ENCODE peak calls at places on chromosome 10, in six cellular contexts. One of them, this sample, is unnamed.

GRCh38 chr10:31867646-31868045 is 61.0 kb downstream of the ARHGAP12 start:
- DNase-seq in adrenal gland: no peak
- DNase-seq in sigmoid colon: no peak
- DNase-seq in AG04450: no peak
- DNase-seq in HCT116: no peak
- DNase-seq in stomach: no peak
- DNase-seq in this sample: no peak

GRCh38 chr10:78412605-78413004 is 378.9 kb downstream of the RPS24 start:
- DNase-seq in adrenal gland: peak
- DNase-seq in sigmoid colon: peak
- DNase-seq in AG04450: no peak
- DNase-seq in HCT116: no peak
- DNase-seq in stomach: peak
- DNase-seq in this sample: no peak

GRCh38 chr10:82358486-82359097 is 483.6 kb downstream of the NRG3 start:
- DNase-seq in adrenal gland: no peak
- DNase-seq in sigmoid colon: no peak
- DNase-seq in AG04450: no peak
- DNase-seq in HCT116: no peak
- DNase-seq in stomach: no peak
- DNase-seq in this sample: no peak

GRCh38 chr10:80996615-80997193 is 459.0 kb downstream of the SH2D4B start:
- DNase-seq in adrenal gland: no peak
- DNase-seq in sigmoid colon: no peak
- DNase-seq in AG04450: no peak
- DNase-seq in HCT116: no peak
- DNase-seq in stomach: no peak
- DNase-seq in this sample: no peak

GRCh38 chr10:100828744-100829102 is 83.3 kb downstream of the PAX2 start:
- DNase-seq in adrenal gland: peak
- DNase-seq in sigmoid colon: peak
- DNase-seq in AG04450: no peak
- DNase-seq in HCT116: no peak
- DNase-seq in stomach: no peak
- DNase-seq in this sample: peak

GRCh38 chr10:113492181-113492580 is 60.7 kb upstream of the HABP2 start:
- DNase-seq in adrenal gland: no peak
- DNase-seq in sigmoid colon: no peak
- DNase-seq in AG04450: no peak
- DNase-seq in HCT116: no peak
- DNase-seq in stomach: no peak
- DNase-seq in this sample: no peak

GRCh38 chr10:94107191-94107590 is 113.5 kb downstream of the PLCE1 start:
- DNase-seq in adrenal gland: no peak
- DNase-seq in sigmoid colon: no peak
- DNase-seq in AG04450: no peak
- DNase-seq in HCT116: no peak
- DNase-seq in stomach: no peak
- DNase-seq in this sample: no peak

GRCh38 chr10:67587771-67588170 is 108.2 kb downstream of the CTNNA3 start:
- DNase-seq in adrenal gland: no peak
- DNase-seq in sigmoid colon: no peak
- DNase-seq in AG04450: no peak
- DNase-seq in HCT116: no peak
- DNase-seq in stomach: no peak
- DNase-seq in this sample: no peak

GRCh38 chr10:69303632-69304035 is 25.3 kb downstream of the HK1 start:
- DNase-seq in adrenal gland: peak
- DNase-seq in sigmoid colon: no peak
- DNase-seq in AG04450: no peak
- DNase-seq in HCT116: no peak
- DNase-seq in stomach: no peak
- DNase-seq in this sample: no peak

GRCh38 chr10:35781643-35782035 is 139.5 kb upstream of the FZD8 start:
- DNase-seq in adrenal gland: no peak
- DNase-seq in sigmoid colon: no peak
- DNase-seq in AG04450: no peak
- DNase-seq in HCT116: no peak
- DNase-seq in stomach: no peak
- DNase-seq in this sample: no peak

GRCh38 chr10:82572686-82573226 is 697.8 kb downstream of the NRG3 start:
- DNase-seq in adrenal gland: no peak
- DNase-seq in sigmoid colon: no peak
- DNase-seq in AG04450: no peak
- DNase-seq in HCT116: no peak
- DNase-seq in stomach: no peak
- DNase-seq in this sample: no peak

GRCh38 chr10:128150551-128150950 is 24.3 kb upstream of the MKI67 start:
- DNase-seq in adrenal gland: no peak
- DNase-seq in sigmoid colon: no peak
- DNase-seq in AG04450: no peak
- DNase-seq in HCT116: no peak
- DNase-seq in stomach: no peak
- DNase-seq in this sample: no peak

GRCh38 chr10:42962120-42962901 is 114.6 kb upstream of the RET start:
- DNase-seq in adrenal gland: peak
- DNase-seq in sigmoid colon: peak
- DNase-seq in AG04450: no peak
- DNase-seq in HCT116: no peak
- DNase-seq in stomach: peak
- DNase-seq in this sample: no peak

GRCh38 chr10:60314306-60314940 is 75.3 kb downstream of the ANK3 start:
- DNase-seq in adrenal gland: no peak
- DNase-seq in sigmoid colon: no peak
- DNase-seq in AG04450: no peak
- DNase-seq in HCT116: peak
- DNase-seq in stomach: no peak
- DNase-seq in this sample: no peak

GRCh38 chr10:22600516-22600915 is 113.9 kb downstream of the PIP4K2A start:
- DNase-seq in adrenal gland: no peak
- DNase-seq in sigmoid colon: no peak
- DNase-seq in AG04450: no peak
- DNase-seq in HCT116: no peak
- DNase-seq in stomach: no peak
- DNase-seq in this sample: no peak

GRCh38 chr10:67385566-67385965 is 310.4 kb downstream of the CTNNA3 start:
- DNase-seq in adrenal gland: no peak
- DNase-seq in sigmoid colon: no peak
- DNase-seq in AG04450: no peak
- DNase-seq in HCT116: no peak
- DNase-seq in stomach: no peak
- DNase-seq in this sample: no peak

GRCh38 chr10:72694476-72695369 is 2.8 kb downstream of the MCU start:
- DNase-seq in adrenal gland: no peak
- DNase-seq in sigmoid colon: no peak
- DNase-seq in AG04450: no peak
- DNase-seq in HCT116: no peak
- DNase-seq in stomach: no peak
- DNase-seq in this sample: no peak
- TF ChIP-seq CTCF in adrenal gland: peak
- TF ChIP-seq CTCF in sigmoid colon: peak
- TF ChIP-seq CTCF in AG04450: peak
- TF ChIP-seq CTCF in HCT116: peak
- TF ChIP-seq CTCF in stomach: no peak
- TF ChIP-seq CTCF in this sample: peak

GRCh38 chr10:119348106-119348505 is 140.7 kb downstream of the GRK5 start:
- DNase-seq in adrenal gland: no peak
- DNase-seq in sigmoid colon: no peak
- DNase-seq in AG04450: no peak
- DNase-seq in HCT116: no peak
- DNase-seq in stomach: no peak
- DNase-seq in this sample: no peak

GRCh38 chr10:119347181-119347974 is 140.0 kb downstream of the GRK5 start:
- DNase-seq in adrenal gland: no peak
- DNase-seq in sigmoid colon: no peak
- DNase-seq in AG04450: no peak
- DNase-seq in HCT116: no peak
- DNase-seq in stomach: no peak
- DNase-seq in this sample: no peak

GRCh38 chr10:119349937-119350513 is 142.7 kb downstream of the GRK5 start:
- DNase-seq in adrenal gland: no peak
- DNase-seq in sigmoid colon: no peak
- DNase-seq in AG04450: no peak
- DNase-seq in HCT116: no peak
- DNase-seq in stomach: no peak
- DNase-seq in this sample: no peak

GRCh38 chr10:119349341-119349740 is 142.0 kb downstream of the GRK5 start:
- DNase-seq in adrenal gland: no peak
- DNase-seq in sigmoid colon: no peak
- DNase-seq in AG04450: no peak
- DNase-seq in HCT116: no peak
- DNase-seq in stomach: no peak
- DNase-seq in this sample: no peak

DNA sequence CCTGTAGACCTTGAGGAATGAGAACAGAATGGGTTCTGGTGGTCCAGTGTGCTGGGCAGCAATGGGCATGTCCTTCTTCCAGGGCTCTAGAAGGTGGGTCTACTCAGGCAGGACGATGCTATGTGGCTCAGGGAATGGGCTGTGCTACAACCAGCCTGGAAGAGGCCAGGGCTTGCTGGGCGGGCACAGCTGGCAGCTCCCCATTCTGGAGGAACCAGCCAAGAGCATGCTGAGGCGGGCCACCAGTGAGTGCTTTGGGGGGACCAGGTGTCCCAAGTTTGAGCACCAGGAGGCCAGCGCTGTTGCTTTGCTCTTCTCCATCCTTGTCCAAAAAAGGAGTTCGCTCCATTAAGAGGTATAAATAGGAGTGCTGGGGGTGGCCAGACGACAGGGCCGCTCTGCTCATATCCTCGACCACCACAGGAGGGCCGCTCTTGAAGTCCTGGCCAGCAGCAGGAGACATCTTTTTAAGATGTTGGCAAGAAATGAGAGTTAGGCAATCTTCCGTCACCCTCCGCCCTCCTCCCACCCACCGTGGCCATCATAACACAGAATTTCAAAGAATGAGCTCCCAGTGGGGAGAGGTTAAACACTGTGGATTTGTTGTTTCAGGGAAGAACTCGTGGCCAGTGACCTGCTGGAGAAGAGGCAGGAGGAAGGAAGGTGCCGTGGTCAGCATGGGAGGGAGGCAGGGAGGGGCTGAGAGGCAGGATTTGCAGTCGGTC is 141.3 kb downstream of the GRK5 start:
- DNase-seq in adrenal gland: no peak
- DNase-seq in sigmoid colon: peak
- DNase-seq in AG04450: no peak
- DNase-seq in HCT116: no peak
- DNase-seq in stomach: no peak
- DNase-seq in this sample: no peak
- TF ChIP-seq CTCF in adrenal gland: no peak
- TF ChIP-seq CTCF in sigmoid colon: no peak
- TF ChIP-seq CTCF in AG04450: peak
- TF ChIP-seq CTCF in HCT116: no peak
- TF ChIP-seq CTCF in stomach: no peak
- TF ChIP-seq CTCF in this sample: no peak

GRCh38 chr10:130179640-130180039 is 43.4 kb downstream of the GLRX3 start:
- DNase-seq in adrenal gland: peak
- DNase-seq in sigmoid colon: no peak
- DNase-seq in AG04450: peak
- DNase-seq in HCT116: peak
- DNase-seq in stomach: no peak
- DNase-seq in this sample: no peak
- TF ChIP-seq CTCF in adrenal gland: no peak
- TF ChIP-seq CTCF in sigmoid colon: no peak
- TF ChIP-seq CTCF in AG04450: peak
- TF ChIP-seq CTCF in HCT116: peak
- TF ChIP-seq CTCF in stomach: no peak
- TF ChIP-seq CTCF in this sample: no peak

DNA sequence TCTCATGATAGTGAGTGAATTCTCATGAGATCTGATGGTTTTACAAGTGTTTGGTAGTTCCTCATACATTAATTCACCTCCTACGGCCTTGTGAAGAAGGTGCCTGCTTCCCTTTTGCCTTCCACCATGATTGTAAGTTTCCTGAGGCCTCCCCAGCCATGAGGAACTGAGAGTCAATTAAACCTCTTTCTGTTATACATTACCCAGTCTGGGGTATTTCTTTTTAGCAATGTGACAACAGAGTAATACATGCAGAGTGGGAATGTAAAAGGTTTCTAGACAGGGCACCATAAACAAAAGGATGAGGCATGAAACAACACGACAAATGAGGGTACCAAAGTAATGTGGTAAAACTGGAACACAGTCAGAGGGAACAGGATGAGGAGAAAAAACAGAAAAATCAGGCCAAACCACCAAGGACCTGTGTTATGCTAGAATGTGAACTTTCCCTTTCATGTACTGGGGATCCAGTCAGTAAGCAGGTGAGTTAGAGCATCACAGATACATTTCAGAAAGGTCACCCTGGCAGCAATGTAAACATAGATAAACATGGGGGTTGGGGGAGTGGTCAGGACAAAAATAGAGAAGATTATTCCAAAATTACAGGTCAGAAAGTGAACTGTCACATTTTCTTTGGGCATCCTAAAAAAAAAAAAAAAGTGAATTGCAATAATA is 31.9 kb downstream of the ANKRD26 start:
- DNase-seq in adrenal gland: no peak
- DNase-seq in sigmoid colon: no peak
- DNase-seq in AG04450: no peak
- DNase-seq in HCT116: no peak
- DNase-seq in stomach: no peak
- DNase-seq in this sample: no peak
- TF ChIP-seq CTCF in adrenal gland: no peak
- TF ChIP-seq CTCF in sigmoid colon: no peak
- TF ChIP-seq CTCF in AG04450: no peak
- TF ChIP-seq CTCF in HCT116: no peak
- TF ChIP-seq CTCF in stomach: no peak
- TF ChIP-seq CTCF in this sample: no peak

DNA sequence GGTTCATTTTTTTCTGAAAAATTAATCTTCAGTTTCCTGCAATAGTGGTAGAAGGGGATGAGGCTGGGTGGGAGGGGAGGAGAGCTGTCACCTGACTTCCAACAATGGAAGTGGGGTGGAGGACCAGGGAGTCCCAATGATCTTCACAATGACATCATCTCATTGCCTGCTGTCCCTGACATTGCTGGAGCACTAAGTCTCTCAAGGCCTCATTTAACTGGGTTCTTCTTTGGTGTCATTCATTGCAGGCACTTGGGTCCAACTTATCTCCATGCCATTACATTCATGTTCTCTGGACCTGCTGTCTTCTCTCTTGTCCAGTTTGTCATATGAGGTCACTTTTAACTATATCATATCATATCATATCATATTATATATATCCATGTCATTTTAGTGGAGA is 34.4 kb downstream of the PRTFDC1 start:
- DNase-seq in adrenal gland: no peak
- DNase-seq in sigmoid colon: no peak
- DNase-seq in AG04450: no peak
- DNase-seq in HCT116: no peak
- DNase-seq in stomach: no peak
- DNase-seq in this sample: no peak
- TF ChIP-seq CTCF in adrenal gland: no peak
- TF ChIP-seq CTCF in sigmoid colon: no peak
- TF ChIP-seq CTCF in AG04450: no peak
- TF ChIP-seq CTCF in HCT116: no peak
- TF ChIP-seq CTCF in stomach: no peak
- TF ChIP-seq CTCF in this sample: no peak

GRCh38 chr10:98309366-98310355 is 41.7 kb upstream of the LOXL4 start:
- DNase-seq in adrenal gland: peak
- DNase-seq in sigmoid colon: peak
- DNase-seq in AG04450: peak
- DNase-seq in HCT116: peak
- DNase-seq in stomach: peak
- DNase-seq in this sample: peak
- TF ChIP-seq CTCF in adrenal gland: peak
- TF ChIP-seq CTCF in sigmoid colon: peak
- TF ChIP-seq CTCF in AG04450: peak
- TF ChIP-seq CTCF in HCT116: peak
- TF ChIP-seq CTCF in stomach: peak
- TF ChIP-seq CTCF in this sample: peak